ENCODE peak calls at places on chromosomes 11 and 22, in seven cellular contexts. One of them, this sample, is unnamed.

GRCh38 chr11:110908401-110909106 is 196.3 kb upstream of the ARHGAP20 start:
- DNase-seq in transverse colon: no peak
- DNase-seq in right lobe of liver: no peak
- DNase-seq in endothelial cell of umbilical vein: no peak
- DNase-seq in esophagus squamous epithelium: no peak
- DNase-seq in sigmoid colon: no peak
- DNase-seq in suprapubic skin: no peak
- DNase-seq in this sample: no peak

GRCh38 chr11:2383823-2384722 is 7.0 kb downstream of the CD81 start:
- DNase-seq in transverse colon: peak; percentile 66
- DNase-seq in right lobe of liver: peak; percentile 84
- DNase-seq in endothelial cell of umbilical vein: no peak
- DNase-seq in esophagus squamous epithelium: no peak
- DNase-seq in sigmoid colon: no peak
- DNase-seq in suprapubic skin: no peak
- DNase-seq in this sample: peak; percentile 89

GRCh38 chr11:73538381-73538872 is 59.5 kb downstream of the FAM168A start:
- DNase-seq in transverse colon: no peak
- DNase-seq in right lobe of liver: no peak
- DNase-seq in endothelial cell of umbilical vein: peak; percentile 64
- DNase-seq in esophagus squamous epithelium: no peak
- DNase-seq in sigmoid colon: no peak
- DNase-seq in suprapubic skin: no peak
- DNase-seq in this sample: no peak

GRCh38 chr22:49406879-49407587 is 420.6 kb downstream of the BRD1 start:
- DNase-seq in transverse colon: no peak
- DNase-seq in right lobe of liver: no peak
- DNase-seq in endothelial cell of umbilical vein: no peak
- DNase-seq in esophagus squamous epithelium: no peak
- DNase-seq in sigmoid colon: peak; percentile 42
- DNase-seq in suprapubic skin: peak; percentile 46
- DNase-seq in this sample: no peak

GRCh38 chr11:61418136-61418535 is 11.6 kb downstream of the CPSF7 start:
- DNase-seq in transverse colon: no peak
- DNase-seq in right lobe of liver: no peak
- DNase-seq in endothelial cell of umbilical vein: no peak
- DNase-seq in esophagus squamous epithelium: no peak
- DNase-seq in sigmoid colon: no peak
- DNase-seq in suprapubic skin: no peak
- DNase-seq in this sample: no peak

GRCh38 chr11:838441-839279 is 3.7 kb downstream of the POLR2L start:
- DNase-seq in transverse colon: peak; percentile 40
- DNase-seq in right lobe of liver: no peak
- DNase-seq in endothelial cell of umbilical vein: peak; percentile 34
- DNase-seq in esophagus squamous epithelium: no peak
- DNase-seq in sigmoid colon: no peak
- DNase-seq in suprapubic skin: no peak
- DNase-seq in this sample: no peak

GRCh38 chr11:74721479-74721835 is 9.8 kb downstream of the CHRDL2 start:
- DNase-seq in transverse colon: no peak
- DNase-seq in right lobe of liver: no peak
- DNase-seq in endothelial cell of umbilical vein: no peak
- DNase-seq in esophagus squamous epithelium: no peak
- DNase-seq in sigmoid colon: no peak
- DNase-seq in suprapubic skin: no peak
- DNase-seq in this sample: no peak

GRCh38 chr22:50200333-50201190 is at the start of gene SELENOO:
- DNase-seq in transverse colon: peak; percentile 95
- DNase-seq in right lobe of liver: peak; percentile 94
- DNase-seq in endothelial cell of umbilical vein: peak; percentile 80
- DNase-seq in esophagus squamous epithelium: peak; percentile 67
- DNase-seq in sigmoid colon: peak; percentile 95
- DNase-seq in suprapubic skin: peak; percentile 93
- DNase-seq in this sample: peak; percentile 97

GRCh38 chr22:23520875-23521441 is 59.1 kb downstream of the IGLL1 start:
- DNase-seq in transverse colon: no peak
- DNase-seq in right lobe of liver: peak; percentile 53
- DNase-seq in endothelial cell of umbilical vein: no peak
- DNase-seq in esophagus squamous epithelium: no peak
- DNase-seq in sigmoid colon: peak; percentile 78
- DNase-seq in suprapubic skin: no peak
- DNase-seq in this sample: peak; percentile 69

GRCh38 chr11:65421204-65422103 is 1.1 kb upstream of the NEAT1 start:
- DNase-seq in transverse colon: peak; percentile 94
- DNase-seq in right lobe of liver: peak; percentile 96
- DNase-seq in endothelial cell of umbilical vein: peak; percentile 93
- DNase-seq in esophagus squamous epithelium: peak; percentile 86
- DNase-seq in sigmoid colon: peak; percentile 98
- DNase-seq in suprapubic skin: peak; percentile 99
- DNase-seq in this sample: peak; percentile 95

GRCh38 chr22:44572414-44573207 is 74.6 kb upstream of the RTL6 start:
- DNase-seq in transverse colon: no peak
- DNase-seq in right lobe of liver: peak; percentile 37
- DNase-seq in endothelial cell of umbilical vein: no peak
- DNase-seq in esophagus squamous epithelium: no peak
- DNase-seq in sigmoid colon: peak; percentile 57
- DNase-seq in suprapubic skin: peak; percentile 38
- DNase-seq in this sample: no peak

GRCh38 chr22:42716221-42716620 is 4.4 kb downstream of the A4GALT start:
- DNase-seq in transverse colon: no peak
- DNase-seq in right lobe of liver: no peak
- DNase-seq in endothelial cell of umbilical vein: no peak
- DNase-seq in esophagus squamous epithelium: no peak
- DNase-seq in sigmoid colon: no peak
- DNase-seq in suprapubic skin: no peak
- DNase-seq in this sample: no peak

GRCh38 chr22:42680648-42681047 is 31.5 kb upstream of the CYB5R3 start:
- DNase-seq in transverse colon: no peak
- DNase-seq in right lobe of liver: no peak
- DNase-seq in endothelial cell of umbilical vein: peak; percentile 82
- DNase-seq in esophagus squamous epithelium: no peak
- DNase-seq in sigmoid colon: no peak
- DNase-seq in suprapubic skin: no peak
- DNase-seq in this sample: no peak

GRCh38 chr11:65254724-65255123 is 7.0 kb upstream of the POLA2 start:
- DNase-seq in transverse colon: no peak
- DNase-seq in right lobe of liver: no peak
- DNase-seq in endothelial cell of umbilical vein: no peak
- DNase-seq in esophagus squamous epithelium: no peak
- DNase-seq in sigmoid colon: no peak
- DNase-seq in suprapubic skin: no peak
- DNase-seq in this sample: no peak

GRCh38 chr22:37176464-37177061 is 11.5 kb downstream of the C1QTNF6 start:
- DNase-seq in transverse colon: peak; percentile 52
- DNase-seq in right lobe of liver: peak; percentile 65
- DNase-seq in endothelial cell of umbilical vein: peak; percentile 96
- DNase-seq in esophagus squamous epithelium: no peak
- DNase-seq in sigmoid colon: peak; percentile 88
- DNase-seq in suprapubic skin: peak; percentile 82
- DNase-seq in this sample: peak; percentile 84

GRCh38 chr22:29717789-29718188 is 2.0 kb upstream of the CABP7 start:
- DNase-seq in transverse colon: no peak
- DNase-seq in right lobe of liver: no peak
- DNase-seq in endothelial cell of umbilical vein: no peak
- DNase-seq in esophagus squamous epithelium: no peak
- DNase-seq in sigmoid colon: no peak
- DNase-seq in suprapubic skin: no peak
- DNase-seq in this sample: no peak

GRCh38 chr22:25853078-25853477 is 111.1 kb downstream of the MYO18B start:
- DNase-seq in transverse colon: no peak
- DNase-seq in right lobe of liver: no peak
- DNase-seq in endothelial cell of umbilical vein: no peak
- DNase-seq in esophagus squamous epithelium: no peak
- DNase-seq in sigmoid colon: no peak
- DNase-seq in suprapubic skin: no peak
- DNase-seq in this sample: no peak

GRCh38 chr11:114812698-114813097 is 134.4 kb downstream of the NXPE2 start:
- DNase-seq in transverse colon: no peak
- DNase-seq in right lobe of liver: no peak
- DNase-seq in endothelial cell of umbilical vein: no peak
- DNase-seq in esophagus squamous epithelium: no peak
- DNase-seq in sigmoid colon: no peak
- DNase-seq in suprapubic skin: no peak
- DNase-seq in this sample: no peak

GRCh38 chr11:18395735-18396504 is 1.6 kb downstream of the LDHA start:
- DNase-seq in transverse colon: peak; percentile 98
- DNase-seq in right lobe of liver: peak; percentile 99
- DNase-seq in endothelial cell of umbilical vein: peak; percentile 100
- DNase-seq in esophagus squamous epithelium: peak; percentile 69
- DNase-seq in sigmoid colon: peak; percentile 99
- DNase-seq in suprapubic skin: peak; percentile 99
- DNase-seq in this sample: peak; percentile 99
- H3K27ac ChIP-seq in transverse colon: peak overlapping the region; percentile 99
- H3K27ac ChIP-seq in right lobe of liver: peak overlapping the region; percentile 100
- H3K27ac ChIP-seq in endothelial cell of umbilical vein: peak overlapping the region; percentile 56
- H3K27ac ChIP-seq in esophagus squamous epithelium: peak overlapping the region; percentile 99
- H3K27ac ChIP-seq in sigmoid colon: peak overlapping the region; percentile 98
- H3K27ac ChIP-seq in suprapubic skin: peak overlapping the region; percentile 99
- H3K27ac ChIP-seq in this sample: peak overlapping the region; percentile 96

GRCh38 chr11:10326080-10326964 is 21.4 kb downstream of the ADM start:
- DNase-seq in transverse colon: peak; percentile 77
- DNase-seq in right lobe of liver: peak; percentile 92
- DNase-seq in endothelial cell of umbilical vein: peak; percentile 79
- DNase-seq in esophagus squamous epithelium: no peak
- DNase-seq in sigmoid colon: peak; percentile 81
- DNase-seq in suprapubic skin: no peak
- DNase-seq in this sample: no peak
- H3K4me1 ChIP-seq in transverse colon: peaks cover 14% of the 10 kb centered on the region
- H3K4me1 ChIP-seq in right lobe of liver: no peaks in the 10 kb centered on the region
- H3K4me1 ChIP-seq in endothelial cell of umbilical vein: peaks cover 78% of the 10 kb centered on the region
- H3K4me1 ChIP-seq in esophagus squamous epithelium: peaks cover 69% of the 10 kb centered on the region
- H3K4me1 ChIP-seq in sigmoid colon: peaks cover 75% of the 10 kb centered on the region
- H3K4me1 ChIP-seq in suprapubic skin: peaks cover 51% of the 10 kb centered on the region
- H3K4me1 ChIP-seq in this sample: peaks cover 7% of the 10 kb centered on the region

GRCh38 chr22:19760652-19761002 is at the start of gene TBX1:
- DNase-seq in transverse colon: no peak
- DNase-seq in right lobe of liver: no peak
- DNase-seq in endothelial cell of umbilical vein: no peak
- DNase-seq in esophagus squamous epithelium: no peak
- DNase-seq in sigmoid colon: no peak
- DNase-seq in suprapubic skin: no peak
- DNase-seq in this sample: no peak
- TF ChIP-seq POLR2A in transverse colon: no peak
- TF ChIP-seq POLR2A in right lobe of liver: no peak
- TF ChIP-seq POLR2A in endothelial cell of umbilical vein: no peak
- TF ChIP-seq POLR2A in esophagus squamous epithelium: no peak
- TF ChIP-seq POLR2A in sigmoid colon: no peak
- TF ChIP-seq POLR2A in suprapubic skin: no peak
- TF ChIP-seq POLR2A in this sample: no peak

DNA sequence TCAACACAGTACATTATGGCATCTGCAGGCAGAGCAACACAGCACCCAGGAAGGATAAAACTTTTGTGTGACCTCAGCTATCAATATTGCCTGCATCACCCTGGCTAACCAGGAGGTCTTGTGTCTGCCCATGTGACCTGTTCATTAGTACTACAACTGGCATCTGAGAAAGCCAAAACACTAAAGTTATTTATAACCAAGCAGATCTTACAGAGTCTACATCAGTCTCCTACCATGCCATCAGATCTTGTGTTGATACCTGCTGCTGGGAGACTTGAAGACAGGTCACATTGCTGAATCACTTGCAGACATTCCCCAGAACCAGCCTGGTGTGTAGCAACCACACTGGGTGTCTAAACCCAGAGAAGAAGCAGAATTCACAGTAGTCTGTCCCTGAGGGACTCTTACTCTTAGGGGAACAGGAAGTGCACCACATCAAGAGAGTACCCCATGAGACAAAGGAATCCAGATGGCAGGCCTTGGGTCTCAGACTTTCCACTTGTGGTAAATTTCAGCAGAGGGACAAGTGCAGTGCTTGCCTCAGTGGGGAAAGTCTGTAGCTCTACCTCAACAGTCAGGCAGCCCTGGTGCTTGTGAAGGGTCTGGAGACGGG is 7.0 kb downstream of the OR9G1 start:
- DNase-seq in transverse colon: no peak
- DNase-seq in right lobe of liver: no peak
- DNase-seq in endothelial cell of umbilical vein: no peak
- DNase-seq in esophagus squamous epithelium: no peak
- DNase-seq in sigmoid colon: no peak
- DNase-seq in suprapubic skin: no peak
- DNase-seq in this sample: no peak
- H3K27ac ChIP-seq in transverse colon: no peak overlapping the region
- H3K27ac ChIP-seq in right lobe of liver: no peak overlapping the region
- H3K27ac ChIP-seq in endothelial cell of umbilical vein: no peak overlapping the region
- H3K27ac ChIP-seq in esophagus squamous epithelium: no peak overlapping the region
- H3K27ac ChIP-seq in sigmoid colon: no peak overlapping the region
- H3K27ac ChIP-seq in suprapubic skin: no peak overlapping the region
- H3K27ac ChIP-seq in this sample: no peak overlapping the region

GRCh38 chr11:28400236-28401100 is 292.3 kb downstream of the METTL15 start:
- DNase-seq in transverse colon: no peak
- DNase-seq in right lobe of liver: no peak
- DNase-seq in endothelial cell of umbilical vein: peak; percentile 45
- DNase-seq in esophagus squamous epithelium: no peak
- DNase-seq in sigmoid colon: no peak
- DNase-seq in suprapubic skin: no peak
- DNase-seq in this sample: no peak
- H3K4me1 ChIP-seq in transverse colon: no peaks in the 10 kb centered on the region
- H3K4me1 ChIP-seq in right lobe of liver: no peaks in the 10 kb centered on the region
- H3K4me1 ChIP-seq in endothelial cell of umbilical vein: peaks cover 5% of the 10 kb centered on the region
- H3K4me1 ChIP-seq in esophagus squamous epithelium: no peaks in the 10 kb centered on the region
- H3K4me1 ChIP-seq in sigmoid colon: no peaks in the 10 kb centered on the region
- H3K4me1 ChIP-seq in suprapubic skin: no peaks in the 10 kb centered on the region
- H3K4me1 ChIP-seq in this sample: no peaks in the 10 kb centered on the region